ENCODE peak calls at places on chromosomes 12 and 14, in four cellular contexts. Q is right atrium auricular region; T is CD8-positive, alpha-beta T cell; F is cardiac fibroblast. B is an unnamed sample.

GRCh38 chr12:66329941-66330340 is 27.6 kb downstream of the HELB start:
- DNase-seq in F (peak; percentile 49), T (no peak), Q (no peak), B (no peak)

GRCh38 chr14:101475468-101476257 is 85.6 kb upstream of the DIO3 start:
- DNase-seq in Q (no peak), T (no peak), F (peak; percentile 60), B (peak; percentile 29)

GRCh38 chr12:51943346-51943745 is 8.2 kb upstream of the ACVR1B start:
- DNase-seq in Q (peak; percentile 26), F (no peak), T (no peak), B (no peak)

GRCh38 chr12:64187370-64187769 is 34.7 kb downstream of the KICS2 start:
- DNase-seq in Q (no peak), F (peak; percentile 84), T (no peak), B (no peak)

GRCh38 chr12:6684609-6685008 is 4.6 kb downstream of the ZNF384 start:
- DNase-seq in Q (no peak), T (peak; percentile 44), F (peak; percentile 52), B (no peak)

GRCh38 chr14:96676161-96676560 is 121.0 kb upstream of the VRK1 start:
- DNase-seq in F (peak; percentile 3), Q (no peak), T (no peak), B (no peak)

GRCh38 chr14:73713206-73713803 is 879 bp downstream of the PNMA1 start:
- DNase-seq in F (peak; percentile 22), T (no peak), Q (no peak), B (no peak)

GRCh38 chr12:12294215-12295005 is 27.6 kb upstream of the LRP6 start:
- DNase-seq in Q (no peak), F (no peak), T (no peak), B (no peak)

GRCh38 chr12:111643428-111643826 is 42.3 kb downstream of the BRAP start:
- DNase-seq in T (no peak), F (peak; percentile 28), Q (no peak), B (no peak)

GRCh38 chr14:31763041-31763440 is 201.8 kb downstream of the NUBPL start:
- DNase-seq in F (no peak), Q (no peak), T (no peak), B (no peak)

GRCh38 chr12:108724054-108724889 is 7.0 kb downstream of the CORO1C start:
- DNase-seq in T (no peak), Q (no peak), F (peak; percentile 83), B (no peak)

GRCh38 chr14:26394114-26394855 is 203.5 kb downstream of the NOVA1 start:
- DNase-seq in T (no peak), F (peak; percentile 39), Q (no peak), B (peak; percentile 33)

GRCh38 chr12:54622463-54623183 is 12.1 kb downstream of the LACRT start:
- DNase-seq in F (peak; percentile 21), T (no peak), Q (no peak), B (no peak)

GRCh38 chr12:75548879-75549278 is 37.5 kb upstream of the KRR1 start:
- DNase-seq in Q (no peak), T (no peak), F (no peak), B (no peak)

GRCh38 chr14:72516936-72517408 is 376.9 kb downstream of the DPF3 start:
- DNase-seq in F (peak; percentile 92), T (peak; percentile 70), Q (peak; percentile 72), B (peak; percentile 74)

GRCh38 chr12:130596241-130596640 is 119.9 kb downstream of the RIMBP2 start:
- DNase-seq in T (no peak), Q (no peak), F (no peak), B (no peak)

GRCh38 chr12:68102731-68103130 is 56.8 kb downstream of the IFNG start:
- DNase-seq in F (no peak), T (no peak), Q (no peak), B (no peak)

GRCh38 chr14:21915814-21916213 is 242.2 kb upstream of the OR4E1 start:
- DNase-seq in Q (no peak), T (no peak), F (peak; percentile 20), B (no peak)

GRCh38 chr14:21911877-21912276 is 238.3 kb upstream of the OR4E1 start:
- DNase-seq in Q (no peak), T (no peak), F (no peak), B (no peak)

GRCh38 chr14:21910260-21910659 is 236.6 kb upstream of the OR4E1 start:
- DNase-seq in Q (no peak), F (no peak), T (no peak), B (no peak)

GRCh38 chr14:21917699-21918436 is 244.2 kb upstream of the OR4E1 start:
- DNase-seq in F (peak; percentile 66), Q (no peak), T (peak; percentile 55), B (no peak)

GRCh38 chr14:21913759-21914158 is 240.1 kb upstream of the OR4E1 start:
- DNase-seq in T (peak; percentile 81), F (peak; percentile 77), Q (peak; percentile 64), B (no peak)
- TF ChIP-seq CTCF in T (peak; percentile 64), F (peak; percentile 68), Q (peak; percentile 60), B (peak; percentile 65)

GRCh38 chr14:78933948-78934524 is 763.9 kb downstream of the NRXN3 start:
- DNase-seq in F (peak; percentile 62), T (no peak), Q (no peak), B (no peak)
- TF ChIP-seq CTCF in F (peak; percentile 35), T (no peak), Q (peak; percentile 42), B (peak; percentile 66)

GRCh38 chr12:25590021-25590721 is 37.1 kb upstream of the LMNTD1 start:
- DNase-seq in T (peak; percentile 52), Q (no peak), F (no peak), B (no peak)
- TF ChIP-seq CTCF in T (no peak), Q (no peak), F (no peak), B (no peak)

GRCh38 chr12:3882896-3883564 is 9.8 kb upstream of the PARP11 start:
- DNase-seq in T (no peak), F (peak; percentile 29), Q (no peak), B (no peak)
- TF ChIP-seq CTCF in T (no peak), F (peak; percentile 34), Q (no peak), B (no peak)

DNA sequence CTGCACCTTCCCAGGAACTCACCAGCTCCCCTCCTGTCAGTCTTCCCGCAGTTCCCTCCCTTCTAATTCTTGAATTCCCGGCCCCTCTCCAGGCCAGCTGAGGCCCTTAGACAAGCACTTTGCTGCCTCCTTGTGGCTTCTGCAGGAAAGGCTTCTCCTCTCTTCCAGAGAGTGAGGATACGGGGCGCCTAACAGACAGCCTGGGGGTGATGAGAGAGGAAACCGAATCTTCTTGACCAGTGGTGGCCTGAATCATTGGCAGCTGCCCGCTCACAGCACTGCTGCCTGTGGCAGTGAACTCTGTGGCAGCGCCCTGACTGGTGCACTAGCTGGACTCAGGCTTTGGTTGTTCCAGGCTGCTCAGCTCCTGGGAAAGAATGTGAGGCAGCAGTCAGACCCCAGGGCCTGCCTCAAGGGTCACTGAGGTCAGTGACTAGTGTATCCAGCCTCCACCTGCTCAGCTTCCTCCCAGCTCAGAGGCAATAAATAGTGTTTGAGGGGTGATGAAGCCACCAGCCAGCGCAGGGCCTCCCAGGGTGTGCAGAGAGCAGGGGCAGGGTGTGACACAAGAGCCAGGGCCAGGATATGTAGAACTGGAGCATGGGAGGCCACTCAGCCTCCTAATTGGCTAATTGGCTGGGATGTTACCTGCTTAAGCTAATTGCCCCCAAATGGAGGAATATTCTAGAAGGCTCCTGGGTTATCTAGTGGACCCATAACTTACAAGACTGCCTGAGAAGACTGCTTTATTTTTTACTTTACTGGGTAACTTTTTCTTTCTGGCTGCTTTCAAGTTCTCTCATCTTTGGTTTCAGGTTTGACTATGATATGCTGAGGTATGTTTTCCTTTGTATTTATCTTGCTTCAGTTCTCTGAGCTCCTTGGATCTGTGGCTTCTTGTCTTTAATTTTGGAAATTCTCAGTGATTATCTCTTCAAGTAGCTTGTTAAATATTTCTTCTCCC is 12.9 kb upstream of the MCRS1 start:
- DNase-seq in Q (peak; percentile 75), T (peak; percentile 59), F (peak; percentile 79), B (peak; percentile 50)
- TF ChIP-seq CTCF in Q (peak; percentile 85), T (peak; percentile 69), F (peak; percentile 94), B (peak; percentile 49)

GRCh38 chr12:121456551-121456950 is 56.6 kb downstream of the RNF34 start:
- DNase-seq in T (no peak), Q (no peak), F (no peak), B (no peak)
- TF ChIP-seq CTCF in T (no peak), Q (no peak), F (no peak), B (no peak)

GRCh38 chr12:94649349-94650142 is 811 bp downstream of the TMCC3 start:
- DNase-seq in T (peak; percentile 30), F (peak; percentile 48), Q (no peak), B (peak; percentile 36)
- TF ChIP-seq CTCF in T (no peak), F (no peak), Q (peak; percentile 64), B (no peak)